ENCODE peak calls at places on chromosome 22, in five cellular contexts. N is transverse colon, T is sigmoid colon, J is A549, Z is erythroblast. L is an unnamed sample.

GRCh38 chr22:19440411-19441195 is 6.9 kb downstream of the C22orf39 start:
- DNase-seq in Z (no peak), N (no peak), T (no peak), J (no peak), L (no peak)

GRCh38 chr22:49373289-49373666 is 454.4 kb downstream of the BRD1 start:
- DNase-seq in J (no peak), N (no peak), T (no peak), Z (no peak), L (no peak)

GRCh38 chr22:37932821-37933578 is 20.4 kb downstream of the C22orf23 start:
- DNase-seq in N (no peak), J (no peak), T (peak), Z (no peak), L (no peak)

GRCh38 chr22:25358421-25359170 is 139.2 kb downstream of the CRYBB2 start:
- DNase-seq in Z (no peak), J (no peak), T (peak), N (no peak), L (no peak)

GRCh38 chr22:40685406-40685805 is 6.1 kb downstream of the MCHR1 start:
- DNase-seq in T (no peak), N (no peak), J (no peak), Z (no peak), L (no peak)

GRCh38 chr22:39090426-39091064 is 6.5 kb upstream of the APOBEC3H start:
- DNase-seq in T (no peak), J (no peak), Z (no peak), N (peak), L (peak)

GRCh38 chr22:37222440-37222971 is 10.2 kb upstream of the SSTR3 start:
- DNase-seq in J (no peak), T (no peak), Z (no peak), N (peak), L (no peak)

GRCh38 chr22:49372530-49373288 is 455.0 kb downstream of the BRD1 start:
- DNase-seq in Z (no peak), N (no peak), J (peak), T (no peak), L (peak)

GRCh38 chr22:48268771-48269552 is 1506.5 kb downstream of the TBC1D22A start:
- DNase-seq in T (no peak), Z (no peak), J (peak), N (no peak), L (no peak)

GRCh38 chr22:28132466-28132865 is 213.4 kb upstream of the PITPNB start:
- DNase-seq in J (no peak), Z (no peak), N (no peak), T (no peak), L (no peak)

GRCh38 chr22:25169278-25170031 is 30.2 kb upstream of the CRYBB3 start:
- DNase-seq in J (no peak), T (peak), N (no peak), Z (no peak), L (no peak)

GRCh38 chr22:50507421-50507990 is at the start of gene LMF2:
- DNase-seq in J (no peak), T (peak), Z (peak), N (peak), L (peak)

GRCh38 chr22:37018815-37019308 is 385 bp downstream of the TST start:
- DNase-seq in Z (peak), J (peak), T (peak), N (peak), L (no peak)

GRCh38 chr22:27144345-27144744 is 487.0 kb downstream of the MIAT start:
- DNase-seq in Z (no peak), T (no peak), J (no peak), N (no peak), L (no peak)

GRCh38 chr22:26321469-26321913 is 107.6 kb upstream of the ASPHD2 start:
- DNase-seq in J (peak), Z (peak), T (peak), N (no peak), L (peak)

GRCh38 chr22:21952586-21953571 is at the start of gene PPM1F:
- DNase-seq in T (peak), J (peak), N (peak), Z (peak), L (peak)

GRCh38 chr22:25777870-25778269 is 35.9 kb downstream of the MYO18B start:
- DNase-seq in N (no peak), Z (peak), J (peak), T (no peak), L (peak)

GRCh38 chr22:48902001-48902869 is 925.4 kb downstream of the BRD1 start:
- DNase-seq in N (no peak), J (no peak), Z (no peak), T (peak), L (no peak)

GRCh38 chr22:49565516-49565855 is 262.2 kb downstream of the BRD1 start:
- DNase-seq in J (no peak), T (peak), Z (no peak), N (no peak), L (no peak)

GRCh38 chr22:25478573-25478972 is 85.9 kb upstream of the GRK3 start:
- DNase-seq in T (no peak), Z (no peak), N (no peak), J (no peak), L (no peak)

GRCh38 chr22:21819183-21819770 is 48.2 kb downstream of the MAPK1 start:
- DNase-seq in N (no peak), Z (peak), T (no peak), J (no peak), L (no peak)

GRCh38 chr22:38034278-38034882 is 22.8 kb upstream of the PICK1 start:
- DNase-seq in Z (no peak), N (peak), T (peak), J (peak), L (peak)

GRCh38 chr22:35116817-35117216 is 50.9 kb downstream of the ISX start:
- DNase-seq in Z (no peak), T (no peak), N (peak), J (no peak), L (no peak)
- TF ChIP-seq POLR2A in Z (no peak), T (no peak), N (peak), J (no peak), L (no peak)

GRCh38 chr22:31339148-31339832 is 6.9 kb downstream of the PATZ1 start:
- DNase-seq in J (no peak), T (no peak), Z (no peak), N (no peak), L (no peak)
- TF ChIP-seq POLR2A in J (no peak), T (no peak), Z (no peak), N (no peak), L (no peak)

GRCh38 chr22:17257578-17257977 is 38.3 kb upstream of the ADA2 start:
- DNase-seq in J (no peak), N (no peak), T (no peak), Z (no peak), L (no peak)

GRCh38 chr22:17258015-17258827 is 39.0 kb upstream of the ADA2 start:
- DNase-seq in N (peak), J (no peak), Z (no peak), T (peak), L (peak)

GRCh38 chr22:17262976-17263375 is 43.7 kb upstream of the ADA2 start:
- DNase-seq in Z (no peak), J (no peak), T (no peak), N (no peak), L (no peak)

GRCh38 chr22:17260291-17260690 is 41.1 kb upstream of the ADA2 start:
- DNase-seq in J (no peak), T (no peak), Z (no peak), N (no peak), L (no peak)

DNA sequence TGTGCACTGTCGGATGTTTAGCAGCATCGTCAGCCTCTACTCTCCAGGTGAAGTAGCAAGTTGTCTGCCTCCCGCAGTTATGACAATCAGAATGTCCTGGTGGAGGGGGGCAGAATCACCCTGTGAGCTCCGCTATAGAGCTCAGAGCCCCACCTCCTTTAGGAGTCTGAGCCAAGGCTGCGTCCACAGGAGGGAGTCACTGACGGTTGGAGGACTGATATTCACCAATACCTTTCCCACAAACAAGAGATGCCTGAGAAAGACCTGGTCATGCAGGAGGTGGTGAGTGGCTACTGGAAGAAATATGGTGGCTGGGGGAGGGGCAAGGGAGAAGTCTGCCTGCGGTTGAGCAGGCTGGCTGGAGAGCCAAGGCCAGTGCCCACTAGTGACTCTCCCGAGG is 41.7 kb upstream of the ADA2 start:
- DNase-seq in N (no peak), T (no peak), Z (no peak), J (no peak), L (no peak)
- TF ChIP-seq POLR2A in N (no peak), T (no peak), Z (no peak), J (no peak), L (no peak)

GRCh38 chr22:30251661-30252226 is 5.2 kb upstream of the LIF start:
- DNase-seq in T (no peak), Z (no peak), N (no peak), J (no peak), L (no peak)

GRCh38 chr22:30250713-30251267 is 4.2 kb upstream of the LIF start:
- DNase-seq in J (peak), Z (no peak), T (no peak), N (no peak), L (peak)

GRCh38 chr22:30254307-30254706 is 7.7 kb upstream of the LIF start:
- DNase-seq in J (no peak), T (no peak), Z (peak), N (no peak), L (no peak)

GRCh38 chr22:30252411-30253204 is 6.0 kb upstream of the LIF start:
- DNase-seq in J (peak), N (peak), Z (no peak), T (no peak), L (peak)

DNA sequence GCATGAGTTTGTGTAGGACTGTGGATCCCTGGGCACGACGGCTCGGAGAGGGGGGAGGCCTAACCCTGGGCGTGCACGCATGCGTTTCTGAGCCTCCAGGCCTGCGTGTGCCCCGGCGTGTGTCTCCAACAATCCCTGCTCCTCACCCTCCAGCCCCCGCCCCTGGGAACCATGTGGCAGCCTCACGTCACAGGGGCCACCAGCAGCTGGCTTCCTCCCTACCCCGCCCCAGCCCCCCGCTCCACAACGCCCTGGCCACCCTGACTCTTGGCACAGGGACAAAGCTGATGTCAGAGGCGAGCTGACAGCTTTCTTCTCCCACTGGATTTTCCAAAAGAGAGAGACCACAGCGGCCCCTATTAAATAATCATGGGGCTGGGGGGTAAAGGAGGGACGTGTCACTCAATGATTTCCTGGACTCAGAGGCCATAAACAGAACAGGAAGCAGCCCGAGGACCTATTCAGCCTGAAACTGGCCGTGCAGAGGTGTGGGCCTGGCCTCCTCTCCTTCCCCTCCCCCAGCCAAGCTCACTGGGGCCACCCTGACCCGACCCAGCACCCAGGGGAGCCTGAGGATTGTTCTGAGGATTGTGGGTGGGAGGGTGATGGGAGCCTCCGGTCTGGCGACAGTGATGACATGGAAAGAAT is 6.8 kb upstream of the LIF start:
- DNase-seq in J (peak), Z (peak), N (peak), T (no peak), L (no peak)
- TF ChIP-seq POLR2A in J (no peak), Z (no peak), N (peak), T (no peak), L (no peak)

DNA sequence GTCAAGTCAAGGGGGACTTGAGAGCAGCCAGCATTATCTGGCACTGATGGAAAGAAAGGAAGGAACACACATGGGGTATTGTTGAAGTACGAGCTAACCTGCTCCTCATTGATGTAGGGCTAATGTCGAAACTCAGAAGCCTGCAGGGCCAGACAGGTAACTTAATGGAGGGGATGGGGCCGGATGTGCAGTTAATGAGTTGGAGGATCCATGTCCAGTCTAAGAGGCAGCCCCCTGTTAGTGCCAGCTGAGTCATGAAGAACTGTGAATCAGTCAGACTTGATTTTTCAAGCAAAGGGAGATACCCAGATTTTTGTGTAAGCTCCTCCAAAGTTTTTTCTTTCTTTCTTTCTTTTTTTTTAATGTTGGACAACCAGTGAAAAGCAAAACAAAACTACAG is 65.6 kb downstream of the CECR2 start:
- DNase-seq in Z (no peak), T (no peak), N (no peak), J (no peak), L (no peak)
- TF ChIP-seq POLR2A in Z (no peak), T (no peak), N (no peak), J (no peak), L (no peak)

DNA sequence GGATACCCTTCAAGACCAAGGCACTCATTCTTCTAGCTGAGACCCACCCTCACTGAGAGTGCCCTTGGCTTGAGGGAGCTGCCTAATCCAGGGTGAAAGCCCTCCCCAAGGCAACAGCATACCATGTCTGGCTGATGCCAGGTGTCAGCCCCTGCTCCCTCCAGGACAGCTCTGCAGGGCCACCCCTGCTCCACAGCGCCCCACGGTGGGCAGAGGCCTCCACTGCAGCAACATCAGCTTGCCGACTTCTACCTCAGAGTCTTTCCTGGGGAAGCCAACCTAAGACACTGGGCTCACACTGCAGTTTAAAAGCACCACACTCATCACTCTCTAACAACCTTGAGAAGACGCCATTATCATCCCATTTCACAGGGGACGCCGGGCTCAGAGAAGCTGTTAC is 29.0 kb downstream of the TTLL1 start:
- DNase-seq in Z (peak), T (no peak), N (peak), J (peak), L (peak)
- TF ChIP-seq POLR2A in Z (no peak), T (no peak), N (no peak), J (no peak), L (no peak)

DNA sequence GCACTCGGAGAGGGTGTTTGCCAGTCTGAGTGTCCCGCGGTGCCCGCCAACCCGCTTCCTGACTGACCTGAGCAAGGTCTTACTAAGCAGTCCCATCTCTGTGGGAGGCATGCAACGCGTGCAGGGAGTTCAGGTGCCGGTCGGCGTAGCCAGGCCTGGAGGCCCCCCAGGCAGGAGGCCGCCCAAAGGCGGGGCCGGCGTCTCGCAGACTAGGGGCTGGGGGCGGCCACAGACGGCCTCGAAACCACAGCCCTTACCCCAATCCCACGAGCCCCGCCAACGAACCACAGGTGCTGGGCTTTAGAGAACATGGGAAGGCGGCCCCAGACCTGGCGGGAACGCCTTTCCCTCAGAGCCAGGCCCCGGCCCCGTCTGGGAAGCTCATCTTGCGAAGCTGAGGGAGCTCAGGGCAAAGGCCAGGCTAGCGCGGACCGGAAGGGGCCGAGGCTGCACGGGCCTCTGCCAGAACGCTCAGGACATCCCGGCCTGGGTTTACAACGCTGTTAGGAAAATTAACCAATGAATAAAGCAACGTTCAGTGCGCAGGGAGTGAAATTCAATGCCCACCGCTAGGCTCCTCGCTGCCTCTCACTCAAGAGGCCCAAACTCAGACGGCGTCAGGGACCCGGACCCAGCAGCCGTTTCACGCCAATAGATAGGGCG is 2.1 kb upstream of the MTFP1 start:
- DNase-seq in T (peak), Z (peak), J (peak), N (peak), L (no peak)
- TF ChIP-seq POLR2A in T (peak), Z (no peak), J (peak), N (peak), L (peak)

GRCh38 chr22:44969817-44970216 is 40.0 kb downstream of the PHF21B start:
- DNase-seq in Z (no peak), J (no peak), T (no peak), N (no peak), L (no peak)

GRCh38 chr22:44968736-44969135 is 41.1 kb downstream of the PHF21B start:
- DNase-seq in Z (no peak), T (no peak), N (no peak), J (no peak), L (no peak)

GRCh38 chr22:44971651-44972362 is 38.0 kb downstream of the PHF21B start:
- DNase-seq in J (no peak), N (no peak), Z (no peak), T (no peak), L (no peak)

GRCh38 chr22:44972363-44973083 is 37.3 kb downstream of the PHF21B start:
- DNase-seq in N (peak), J (no peak), Z (no peak), T (no peak), L (no peak)

DNA sequence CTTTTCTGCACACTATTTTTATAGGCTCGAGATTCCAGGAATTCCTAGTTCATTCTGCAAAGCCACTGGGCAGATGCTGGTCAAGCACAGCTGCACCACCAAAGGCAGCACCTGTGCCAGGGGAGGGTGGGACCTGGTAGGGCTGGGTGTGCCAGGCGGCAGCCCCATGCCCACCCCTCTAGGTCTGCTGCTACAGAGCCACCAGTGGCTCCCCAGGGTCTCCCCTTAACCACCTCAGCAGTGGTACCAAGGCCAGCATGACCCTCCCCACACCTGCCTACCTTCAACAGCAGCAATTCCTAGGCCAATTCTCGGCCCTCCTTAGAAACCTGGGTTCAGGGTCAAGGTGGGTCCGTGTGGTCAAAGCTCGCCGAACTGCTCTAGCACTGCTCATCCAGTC is 39.5 kb downstream of the PHF21B start:
- DNase-seq in T (no peak), Z (no peak), N (no peak), J (no peak), L (no peak)
- TF ChIP-seq POLR2A in T (no peak), Z (no peak), N (no peak), J (no peak), L (no peak)

GRCh38 chr22:46652081-46652929 is 32.1 kb downstream of the GRAMD4 start:
- DNase-seq in J (peak), T (no peak), Z (no peak), N (peak), L (peak)

GRCh38 chr22:46651316-46651715 is 31.1 kb downstream of the GRAMD4 start:
- DNase-seq in T (no peak), Z (no peak), J (no peak), N (no peak), L (no peak)

GRCh38 chr22:46652930-46653331 is 32.7 kb downstream of the GRAMD4 start:
- DNase-seq in T (no peak), N (no peak), Z (no peak), J (no peak), L (no peak)

GRCh38 chr22:46649176-46650077 is 29.2 kb downstream of the GRAMD4 start:
- DNase-seq in Z (peak), J (peak), T (no peak), N (no peak), L (no peak)

GRCh38 chr22:46650078-46650810 is 30.1 kb downstream of the GRAMD4 start:
- DNase-seq in N (no peak), Z (no peak), T (no peak), J (no peak), L (no peak)
- TF ChIP-seq POLR2A in N (no peak), Z (no peak), T (no peak), J (no peak), L (no peak)

GRCh38 chr22:41915783-41916493 is 1.1 kb upstream of the SHISA8 start:
- DNase-seq in Z (no peak), N (no peak), J (no peak), T (no peak), L (no peak)

GRCh38 chr22:41913040-41913719 is 1.7 kb downstream of the SHISA8 start:
- DNase-seq in N (no peak), Z (no peak), J (no peak), T (no peak), L (no peak)

GRCh38 chr22:41915035-41915782 is at the start of gene SHISA8:
- DNase-seq in Z (no peak), N (peak), J (no peak), T (no peak), L (no peak)

GRCh38 chr22:41913842-41914534 is 886 bp downstream of the SHISA8 start:
- DNase-seq in Z (peak), N (no peak), J (no peak), T (no peak), L (no peak)

GRCh38 chr22:41914611-41915034 is 251 bp downstream of the SHISA8 start:
- DNase-seq in Z (no peak), T (no peak), J (no peak), N (no peak), L (no peak)
- TF ChIP-seq POLR2A in Z (no peak), T (no peak), J (no peak), N (no peak), L (no peak)